ENCODE peak calls at places on chromosomes 3 and 15, in seven cellular contexts. One of them, this sample, is unnamed.

GRCh38 chr3:50664959-50665602 is 9.6 kb upstream of the DOCK3 start:
- DNase-seq in fibroblast of mammary gland: no peak
- DNase-seq in retina: no peak
- DNase-seq in NCI-H1417: no peak
- DNase-seq in keratinocyte: no peak
- DNase-seq in stimulated activated CD4-positive, alpha-beta T cell treated with anti-CD3 and anti-CD28 coated beads, Interleukin-15, amount 100 ng/mL, for 1 hour: no peak
- DNase-seq in A673: no peak
- DNase-seq in this sample: no peak

GRCh38 chr3:38117748-38118420 is 19.0 kb downstream of the ACAA1 start:
- DNase-seq in fibroblast of mammary gland: peak
- DNase-seq in retina: peak
- DNase-seq in NCI-H1417: peak
- DNase-seq in keratinocyte: no peak
- DNase-seq in stimulated activated CD4-positive, alpha-beta T cell treated with anti-CD3 and anti-CD28 coated beads, Interleukin-15, amount 100 ng/mL, for 1 hour: peak
- DNase-seq in A673: peak
- DNase-seq in this sample: peak

GRCh38 chr15:64400583-64400982 is 12.9 kb downstream of the TRIP4 start:
- DNase-seq in fibroblast of mammary gland: no peak
- DNase-seq in retina: no peak
- DNase-seq in NCI-H1417: no peak
- DNase-seq in keratinocyte: no peak
- DNase-seq in stimulated activated CD4-positive, alpha-beta T cell treated with anti-CD3 and anti-CD28 coated beads, Interleukin-15, amount 100 ng/mL, for 1 hour: no peak
- DNase-seq in A673: no peak
- DNase-seq in this sample: no peak

GRCh38 chr3:169339386-169339785 is 324.1 kb downstream of the MECOM start:
- DNase-seq in fibroblast of mammary gland: no peak
- DNase-seq in retina: no peak
- DNase-seq in NCI-H1417: no peak
- DNase-seq in keratinocyte: no peak
- DNase-seq in stimulated activated CD4-positive, alpha-beta T cell treated with anti-CD3 and anti-CD28 coated beads, Interleukin-15, amount 100 ng/mL, for 1 hour: no peak
- DNase-seq in A673: no peak
- DNase-seq in this sample: no peak

GRCh38 chr3:84974347-84974746 is 15.6 kb downstream of the CADM2 start:
- DNase-seq in fibroblast of mammary gland: no peak
- DNase-seq in retina: no peak
- DNase-seq in NCI-H1417: peak
- DNase-seq in keratinocyte: no peak
- DNase-seq in stimulated activated CD4-positive, alpha-beta T cell treated with anti-CD3 and anti-CD28 coated beads, Interleukin-15, amount 100 ng/mL, for 1 hour: no peak
- DNase-seq in A673: no peak
- DNase-seq in this sample: no peak

GRCh38 chr3:113035387-113035982 is 44.7 kb downstream of the GTPBP8 start:
- DNase-seq in fibroblast of mammary gland: peak
- DNase-seq in retina: peak
- DNase-seq in NCI-H1417: peak
- DNase-seq in keratinocyte: peak
- DNase-seq in stimulated activated CD4-positive, alpha-beta T cell treated with anti-CD3 and anti-CD28 coated beads, Interleukin-15, amount 100 ng/mL, for 1 hour: no peak
- DNase-seq in A673: peak
- DNase-seq in this sample: peak

GRCh38 chr3:141556034-141556433 is 69.2 kb downstream of the RASA2 start:
- DNase-seq in fibroblast of mammary gland: peak
- DNase-seq in retina: no peak
- DNase-seq in NCI-H1417: no peak
- DNase-seq in keratinocyte: no peak
- DNase-seq in stimulated activated CD4-positive, alpha-beta T cell treated with anti-CD3 and anti-CD28 coated beads, Interleukin-15, amount 100 ng/mL, for 1 hour: no peak
- DNase-seq in A673: no peak
- DNase-seq in this sample: no peak

GRCh38 chr3:142977399-142977728 is 13.9 kb upstream of the PAQR9 start:
- DNase-seq in fibroblast of mammary gland: peak
- DNase-seq in retina: no peak
- DNase-seq in NCI-H1417: no peak
- DNase-seq in keratinocyte: no peak
- DNase-seq in stimulated activated CD4-positive, alpha-beta T cell treated with anti-CD3 and anti-CD28 coated beads, Interleukin-15, amount 100 ng/mL, for 1 hour: no peak
- DNase-seq in A673: no peak
- DNase-seq in this sample: no peak

GRCh38 chr15:101424984-101425383 is 64.5 kb downstream of the PCSK6 start:
- DNase-seq in fibroblast of mammary gland: no peak
- DNase-seq in retina: no peak
- DNase-seq in NCI-H1417: no peak
- DNase-seq in keratinocyte: no peak
- DNase-seq in stimulated activated CD4-positive, alpha-beta T cell treated with anti-CD3 and anti-CD28 coated beads, Interleukin-15, amount 100 ng/mL, for 1 hour: no peak
- DNase-seq in A673: no peak
- DNase-seq in this sample: no peak

GRCh38 chr3:138439646-138440045 is 5.2 kb downstream of the ESYT3 start:
- DNase-seq in fibroblast of mammary gland: no peak
- DNase-seq in retina: no peak
- DNase-seq in NCI-H1417: no peak
- DNase-seq in keratinocyte: no peak
- DNase-seq in stimulated activated CD4-positive, alpha-beta T cell treated with anti-CD3 and anti-CD28 coated beads, Interleukin-15, amount 100 ng/mL, for 1 hour: no peak
- DNase-seq in A673: no peak
- DNase-seq in this sample: no peak

GRCh38 chr3:195763843-195764825 is 43.4 kb downstream of the MUC20 start:
- DNase-seq in fibroblast of mammary gland: no peak
- DNase-seq in retina: no peak
- DNase-seq in NCI-H1417: no peak
- DNase-seq in keratinocyte: no peak
- DNase-seq in stimulated activated CD4-positive, alpha-beta T cell treated with anti-CD3 and anti-CD28 coated beads, Interleukin-15, amount 100 ng/mL, for 1 hour: no peak
- DNase-seq in A673: no peak
- DNase-seq in this sample: no peak

GRCh38 chr15:52709172-52709979 is 30.2 kb upstream of the ATOSA start:
- DNase-seq in fibroblast of mammary gland: no peak
- DNase-seq in retina: peak
- DNase-seq in NCI-H1417: peak
- DNase-seq in keratinocyte: peak
- DNase-seq in stimulated activated CD4-positive, alpha-beta T cell treated with anti-CD3 and anti-CD28 coated beads, Interleukin-15, amount 100 ng/mL, for 1 hour: no peak
- DNase-seq in A673: peak
- DNase-seq in this sample: no peak